ENCODE peak calls at places on chromosome 21, in ten cellular contexts. L, U, R, S, Z, D, O, F, I and K are unnamed samples.

GRCh38 chr21:31041295-31042079 is 3.2 kb upstream of the KRTAP19-8 start:
- DNase-seq in O (no peak), Z (no peak), R (no peak), S (no peak), D (no peak), L (no peak), F (no peak), I (no peak), U (no peak), K (no peak)

GRCh38 chr21:31119199-31119598 is 80.9 kb upstream of the KRTAP19-8 start:
- DNase-seq in F (no peak), L (no peak), O (no peak), Z (no peak), R (no peak), U (no peak), S (no peak), D (no peak), I (no peak), K (no peak)

GRCh38 chr21:43362306-43362927 is 64.5 kb downstream of the SIK1 start:
- DNase-seq in L (peak; percentile 37), S (peak; percentile 66), Z (peak; percentile 29), O (peak; percentile 77), F (peak; percentile 95), D (peak; percentile 84), I (peak; percentile 87), R (no peak), U (peak; percentile 68), K (peak; percentile 90)

GRCh38 chr21:35206141-35207125 is 157.3 kb upstream of the RUNX1 start:
- DNase-seq in S (no peak), R (no peak), L (no peak), U (no peak), D (no peak), F (no peak), I (no peak), O (peak; percentile 44), Z (no peak), K (no peak)

GRCh38 chr21:20443558-20444155 is 554.6 kb upstream of the NCAM2 start:
- DNase-seq in D (no peak), S (no peak), R (no peak), U (no peak), F (no peak), I (no peak), L (no peak), Z (no peak), O (no peak), K (no peak)

GRCh38 chr21:20523191-20523590 is 475.0 kb upstream of the NCAM2 start:
- DNase-seq in O (no peak), I (no peak), Z (no peak), U (no peak), S (no peak), L (no peak), D (no peak), R (no peak), F (no peak), K (no peak)

GRCh38 chr21:33211305-33211704 is 18.4 kb upstream of the IFNAR2 start:
- DNase-seq in S (no peak), R (no peak), Z (no peak), I (no peak), D (no peak), L (no peak), F (no peak), O (no peak), U (no peak), K (no peak)

GRCh38 chr21:43827015-43827611 is 37.7 kb downstream of the RRP1 start:
- DNase-seq in Z (peak; percentile 65), O (no peak), S (peak; percentile 78), U (no peak), R (no peak), D (no peak), L (peak; percentile 17), F (peak; percentile 67), I (no peak), K (no peak)

GRCh38 chr21:36087362-36088138 is 17.7 kb downstream of the CBR1 start:
- DNase-seq in F (no peak), R (no peak), U (no peak), D (no peak), L (no peak), Z (no peak), I (no peak), S (no peak), O (no peak), K (no peak)

GRCh38 chr21:43733529-43734071 is 14.7 kb downstream of the PDXK start:
- DNase-seq in R (no peak), F (no peak), I (no peak), Z (peak; percentile 52), L (no peak), O (peak; percentile 51), U (no peak), D (no peak), S (peak; percentile 90), K (peak; percentile 61)

GRCh38 chr21:42103843-42104242 is 32.7 kb downstream of the UMODL1 start:
- DNase-seq in O (no peak), D (no peak), S (no peak), I (no peak), F (no peak), L (no peak), U (no peak), Z (no peak), R (no peak), K (no peak)

GRCh38 chr21:41604583-41605041 is 96.7 kb upstream of the TMPRSS2 start:
- DNase-seq in U (no peak), O (no peak), D (no peak), I (no peak), L (no peak), S (no peak), Z (no peak), F (no peak), R (no peak), K (no peak)

GRCh38 chr21:28601708-28602107 is 391.0 kb downstream of the LTN1 start:
- DNase-seq in S (peak; percentile 14), I (no peak), L (no peak), O (no peak), F (no peak), U (no peak), D (no peak), Z (peak; percentile 26), R (no peak), K (no peak)

GRCh38 chr21:8990326-8991087 is 1530.9 kb upstream of the TPTE start:
- DNase-seq in L (no peak), I (no peak), Z (no peak), D (no peak), R (no peak), O (no peak), F (no peak), U (no peak), S (no peak), K (no peak)

GRCh38 chr21:31781737-31782136 is 49.8 kb upstream of the SCAF4 start:
- DNase-seq in R (no peak), D (peak; percentile 33), O (no peak), I (no peak), F (no peak), Z (peak; percentile 63), S (peak; percentile 83), U (no peak), L (peak; percentile 37), K (no peak)

GRCh38 chr21:41169701-41170100 is 1.7 kb downstream of the BACE2 start:
- DNase-seq in F (no peak), O (no peak), D (no peak), S (peak; percentile 42), Z (peak; percentile 60), U (no peak), R (no peak), L (no peak), I (no peak), K (no peak)

GRCh38 chr21:45415188-45415942 is 10.4 kb downstream of the COL18A1 start:
- DNase-seq in R (no peak), I (no peak), O (no peak), S (no peak), U (no peak), Z (no peak), F (peak; percentile 61), D (peak; percentile 13), L (no peak), K (no peak)
- TF ChIP-seq CTCF in R (no peak), I (no peak), O (no peak), S (no peak), U (no peak), Z (no peak), F (no peak), D (no peak), L (no peak), K (no peak)

DNA sequence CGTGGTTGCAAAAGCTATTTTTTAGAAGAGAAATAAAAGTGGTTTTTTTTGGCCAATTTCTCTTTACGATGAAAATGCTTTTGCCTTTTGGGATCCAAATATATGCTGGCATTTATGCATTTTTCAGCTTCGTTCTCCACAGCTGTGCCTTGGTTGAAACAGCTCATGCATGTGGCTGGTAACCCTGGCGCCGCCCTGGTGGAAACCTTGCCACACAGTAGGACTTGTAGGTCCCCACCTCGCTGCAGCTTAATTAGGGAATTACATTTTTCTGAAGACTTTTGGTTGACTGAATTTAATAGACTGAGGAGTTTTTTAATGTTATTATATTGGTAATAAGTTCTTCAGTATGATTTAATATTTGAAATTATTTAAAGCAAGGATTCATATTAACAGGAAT is 12.7 kb upstream of the PCP4 start:
- DNase-seq in D (no peak), Z (no peak), L (no peak), R (no peak), F (no peak), I (no peak), S (no peak), U (no peak), O (no peak), K (no peak)
- TF ChIP-seq CTCF in D (no peak), Z (no peak), L (no peak), R (no peak), F (no peak), I (no peak), S (no peak), U (no peak), O (no peak), K (peak; percentile 21)

DNA sequence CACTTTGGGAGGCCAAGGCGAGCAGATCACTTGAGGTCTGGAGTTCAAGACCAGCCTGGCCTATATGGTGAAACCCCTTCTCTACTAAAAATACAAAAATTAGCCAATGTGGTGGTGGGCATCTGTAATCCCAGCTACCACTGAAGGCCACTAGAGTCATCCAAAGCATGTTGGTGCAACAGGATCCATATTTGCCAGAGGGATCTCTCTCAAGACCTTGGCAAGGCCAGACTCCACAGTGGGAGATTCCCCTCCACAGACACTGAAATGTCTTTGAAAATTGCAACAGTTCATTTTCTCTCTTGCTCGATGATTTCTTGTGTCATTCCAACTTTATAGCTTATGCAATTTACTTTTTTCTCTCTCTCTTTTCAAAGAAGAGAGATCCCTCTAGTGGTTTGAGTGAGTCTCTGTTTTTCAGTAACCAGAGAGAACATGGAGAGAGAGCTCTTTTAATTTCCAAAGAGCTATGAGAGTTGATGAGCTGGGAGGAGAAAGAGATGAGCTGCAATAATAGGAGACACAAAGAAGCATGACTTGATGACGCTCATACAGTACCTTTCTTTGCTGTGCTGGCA is 176.8 kb upstream of the USP25 start:
- DNase-seq in Z (peak; percentile 40), L (no peak), I (no peak), U (no peak), D (no peak), F (no peak), O (no peak), R (no peak), S (peak; percentile 39), K (no peak)
- TF ChIP-seq CTCF in Z (peak; percentile 60), L (peak; percentile 37), I (peak; percentile 54), U (peak; percentile 69), D (peak; percentile 45), F (peak; percentile 32), O (peak; percentile 39), R (no peak), S (peak; percentile 53), K (peak; percentile 46)

DNA sequence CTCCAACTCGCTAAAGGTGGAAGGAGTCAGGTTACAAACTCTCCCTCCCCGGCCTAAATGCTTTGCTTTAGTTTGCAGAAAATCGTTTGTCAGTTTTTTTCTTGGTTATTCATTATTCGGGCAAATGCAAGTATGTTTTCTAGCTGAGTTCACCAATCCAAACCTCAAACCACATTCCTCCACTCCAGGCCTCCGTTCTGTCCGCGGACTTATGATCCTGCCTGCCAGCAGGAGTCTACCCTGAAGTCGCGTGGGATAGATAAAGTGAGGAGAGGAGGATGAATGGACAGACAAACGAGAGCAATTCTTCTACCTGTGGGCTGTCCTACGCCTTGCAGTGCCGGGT is 1.3 kb downstream of the ADAMTS1 start:
- DNase-seq in F (no peak), S (peak; percentile 67), L (no peak), U (no peak), O (no peak), Z (peak; percentile 42), R (no peak), I (no peak), D (no peak), K (no peak)
- TF ChIP-seq CTCF in F (no peak), S (peak; percentile 19), L (no peak), U (no peak), O (no peak), Z (no peak), R (no peak), I (no peak), D (no peak), K (no peak)